ENCODE peak calls at places on chromosomes 11 and 22, in four cellular contexts. M is HepG2, R is A549, T is H1. F is an unnamed sample.
A peak's percentile ranks its signal among the peaks of the same experiment; 100 is the strongest.

GRCh38 chr11:70191495-70192140 is 11.5 kb upstream of the FADD start:
- DNase-seq in T (peak; percentile 97), M (peak; percentile 52), R (peak; percentile 79), F (peak; percentile 78)

GRCh38 chr11:36456136-36456535 is 53.9 kb downstream of the TRAF6 start:
- DNase-seq in R (no peak), T (no peak), M (no peak), F (no peak)

GRCh38 chr11:59053387-59053786 is 32.7 kb upstream of the GLYATL1B start:
- DNase-seq in T (peak; percentile 89), M (peak; percentile 37), R (peak; percentile 67), F (peak; percentile 17)

GRCh38 chr22:28505416-28506156 is 174.1 kb downstream of the TTC28 start:
- DNase-seq in R (no peak), T (no peak), M (no peak), F (no peak)

GRCh38 chr22:37163618-37164534 is 14.2 kb upstream of the IL2RB start:
- DNase-seq in M (no peak), T (no peak), R (no peak), F (no peak)

GRCh38 chr11:125941606-125942275 is 4.1 kb upstream of the VSIG10L2 start:
- DNase-seq in M (peak; percentile 60), T (peak; percentile 91), R (peak; percentile 28), F (peak; percentile 46)

GRCh38 chr11:77205467-77206263 is 77.6 kb downstream of the MYO7A start:
- DNase-seq in M (no peak), R (no peak), T (no peak), F (no peak)

GRCh38 chr11:95082576-95083001 is 7.1 kb upstream of the ENDOD1 start:
- DNase-seq in R (no peak), T (no peak), M (no peak), F (no peak)

GRCh38 chr11:67630230-67630942 is 649 bp upstream of the NUDT8 start:
- DNase-seq in M (peak; percentile 92), R (peak; percentile 98), T (peak; percentile 98), F (peak; percentile 97)

GRCh38 chr22:45212306-45212709 is 28.4 kb downstream of the KIAA0930 start:
- DNase-seq in R (peak; percentile 74), T (no peak), M (no peak), F (no peak)

GRCh38 chr11:855343-855674 is 12.7 kb downstream of the TSPAN4 start:
- DNase-seq in R (no peak), M (no peak), T (no peak), F (no peak)

GRCh38 chr11:10933455-10934292 is 75.8 kb upstream of the ZBED5 start:
- DNase-seq in M (peak; percentile 62), T (peak; percentile 96), R (peak; percentile 93), F (peak; percentile 93)

GRCh38 chr11:94851864-94852581 is 83.9 kb downstream of the AMOTL1 start:
- DNase-seq in T (no peak), R (no peak), M (no peak), F (no peak)

GRCh38 chr22:40210814-40211213 is 33.1 kb downstream of the TNRC6B start:
- DNase-seq in T (no peak), R (no peak), M (no peak), F (no peak)

GRCh38 chr11:102716527-102716926 is 8.2 kb downstream of the MMP8 start:
- DNase-seq in R (no peak), M (no peak), T (no peak), F (no peak)
- TF ChIP-seq HDAC2 in R (no peak), M (no peak), T (no peak), F (no peak)

GRCh38 chr11:86799680-86800075 is 664 bp upstream of the PRSS23 start:
- DNase-seq in T (no peak), M (no peak), R (peak; percentile 61), F (no peak)
- TF ChIP-seq HDAC2 in T (no peak), M (no peak), R (no peak), F (no peak)

GRCh38 chr11:118528511-118528910 is 1.2 kb downstream of the TTC36 start:
- DNase-seq in T (no peak), R (no peak), M (no peak), F (no peak)

GRCh38 chr11:118526688-118527087 is 586 bp upstream of the TTC36 start:
- DNase-seq in T (no peak), M (no peak), R (no peak), F (no peak)

GRCh38 chr11:118529584-118530175 is 1.3 kb upstream of the TMEM25 start:
- DNase-seq in T (peak; percentile 51), M (no peak), R (no peak), F (no peak)

GRCh38 chr11:118524757-118525465 is 2.4 kb upstream of the TTC36 start:
- DNase-seq in T (no peak), R (no peak), M (no peak), F (no peak)

GRCh38 chr11:118527109-118527508 is at the start of gene TTC36:
- DNase-seq in R (no peak), T (peak; percentile 48), M (no peak), F (peak; percentile 23)
- TF ChIP-seq HDAC2 in R (no peak), T (no peak), M (no peak), F (no peak)

GRCh38 chr11:131534031-131534430 is 163.6 kb downstream of the NTM start:
- DNase-seq in M (no peak), T (no peak), R (no peak), F (no peak)

GRCh38 chr11:131537196-131537595 is 166.8 kb downstream of the NTM start:
- DNase-seq in M (no peak), R (no peak), T (no peak), F (no peak)

GRCh38 chr11:131534611-131535010 is 164.2 kb downstream of the NTM start:
- DNase-seq in T (no peak), R (no peak), M (no peak), F (no peak)

GRCh38 chr11:131537729-131538128 is 167.3 kb downstream of the NTM start:
- DNase-seq in M (no peak), T (no peak), R (no peak), F (no peak)

GRCh38 chr11:131536159-131536558 is 165.7 kb downstream of the NTM start:
- DNase-seq in M (no peak), T (no peak), R (no peak), F (no peak)
- TF ChIP-seq HDAC2 in M (no peak), T (no peak), R (no peak), F (no peak)

DNA sequence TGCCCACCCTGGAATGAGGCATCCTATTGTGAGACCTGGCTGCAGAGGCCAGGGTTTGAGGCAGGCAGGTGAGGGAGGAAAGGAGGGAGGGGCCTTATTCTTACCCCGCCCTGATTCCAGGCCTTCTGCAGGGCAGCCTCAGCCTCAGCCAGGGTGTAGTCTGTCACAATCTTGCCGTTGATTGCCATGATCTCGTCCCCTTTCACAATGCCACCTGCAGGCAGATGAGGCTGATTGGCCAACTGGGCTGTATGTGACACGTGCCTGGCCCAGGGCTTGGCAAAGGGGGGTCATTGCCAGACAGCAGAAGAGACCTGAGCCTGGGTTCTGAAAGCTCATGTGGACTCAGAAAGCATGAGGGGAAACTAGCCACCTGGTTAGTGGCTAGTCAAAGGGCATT is 21.4 kb upstream of the ABCC8 start:
- DNase-seq in T (peak; percentile 50), M (no peak), R (no peak), F (no peak)
- TF ChIP-seq HDAC2 in T (no peak), M (no peak), R (no peak), F (no peak)

DNA sequence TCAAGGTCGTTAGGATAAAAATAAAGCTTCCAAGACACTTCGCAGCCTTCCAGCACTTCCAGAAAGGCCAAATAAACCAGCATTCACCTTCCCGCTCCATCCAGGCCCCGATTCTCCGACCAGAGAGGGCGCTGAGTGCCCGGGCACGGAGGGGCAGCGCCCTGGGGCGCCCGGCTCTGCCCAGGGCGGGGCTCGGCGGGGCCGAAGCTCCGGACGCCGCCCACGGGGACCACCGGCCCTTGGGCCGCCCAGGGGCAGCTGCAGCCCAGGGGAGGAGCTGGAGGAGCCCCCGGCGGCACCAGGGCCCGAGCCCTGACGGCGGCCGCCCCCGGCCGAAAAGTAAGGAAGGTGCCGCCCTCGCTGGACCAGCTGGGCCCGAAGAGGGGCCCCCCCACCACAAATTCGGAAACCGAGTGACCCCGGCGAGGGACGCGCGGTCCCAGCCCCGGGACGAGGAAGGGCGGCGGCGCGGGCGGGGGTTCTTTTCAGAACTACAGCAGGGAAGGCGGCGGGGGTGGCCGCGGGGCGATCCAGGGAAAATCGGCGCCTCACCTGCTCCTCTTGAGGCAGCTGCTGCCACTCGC is 346 bp downstream of the ATL3 start:
- DNase-seq in M (no peak), R (peak; percentile 65), T (peak; percentile 66), F (peak; percentile 56)
- TF ChIP-seq HDAC2 in M (no peak), R (no peak), T (no peak), F (no peak)

DNA sequence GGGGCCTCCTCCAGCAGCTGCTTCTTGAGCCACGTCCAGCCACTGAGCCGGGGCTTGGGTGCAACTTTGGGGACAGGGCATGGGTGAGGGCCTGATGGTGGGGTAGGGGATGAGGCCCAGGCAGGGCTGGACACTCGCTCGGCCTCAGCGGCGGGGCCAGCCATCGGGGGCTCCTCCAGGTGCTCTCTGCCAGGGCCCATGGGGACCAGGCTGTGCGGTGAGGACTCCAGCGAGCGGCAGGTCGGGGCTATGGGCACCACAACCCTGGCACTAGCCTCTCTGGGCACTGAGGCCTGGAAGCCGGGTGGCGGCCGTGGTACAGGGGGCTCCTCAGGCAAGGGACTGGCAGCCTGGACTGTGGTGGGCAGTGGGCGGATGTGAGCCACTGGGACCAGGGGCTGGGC is 2.2 kb downstream of the PRR33 start:
- DNase-seq in T (no peak), M (no peak), R (no peak), F (no peak)
- TF ChIP-seq HDAC2 in T (no peak), M (no peak), R (no peak), F (no peak)

GRCh38 chr11:19742595-19743292 is 30.1 kb downstream of the NAV2 start:
- DNase-seq in M (peak; percentile 52), T (peak; percentile 84), R (peak; percentile 80), F (peak; percentile 50)

GRCh38 chr11:19739872-19740271 is 27.2 kb downstream of the NAV2 start:
- DNase-seq in T (peak; percentile 57), M (peak; percentile 13), R (peak; percentile 13), F (no peak)

GRCh38 chr11:19738124-19738523 is 25.5 kb downstream of the NAV2 start:
- DNase-seq in T (no peak), R (no peak), M (no peak), F (no peak)

GRCh38 chr11:19737575-19737974 is 24.9 kb downstream of the NAV2 start:
- DNase-seq in M (no peak), R (no peak), T (no peak), F (no peak)

GRCh38 chr11:19740586-19740985 is 27.9 kb downstream of the NAV2 start:
- DNase-seq in M (no peak), R (no peak), T (no peak), F (no peak)
- TF ChIP-seq HDAC2 in M (no peak), R (no peak), T (no peak), F (no peak)

F was measured in K562.